ENCODE peak calls at places on chromosomes 6 and 20, in ten cellular contexts. S, E, U, Y, N, F, G, Z, A and P are unnamed samples.

GRCh38 chr20:4282550-4282949 is 267.2 kb upstream of the RNF24 start:
- DNase-seq in S (no peak), E (no peak), U (no peak), Y (no peak), N (no peak), F (no peak), G (no peak), Z (no peak), A (no peak), P (no peak)

GRCh38 chr20:31572042-31572700 is 32.9 kb upstream of the ID1 start:
- DNase-seq in S (no peak), E (no peak), U (no peak), Y (no peak), N (no peak), F (peak; percentile 69), G (no peak), Z (no peak), A (no peak), P (no peak)

GRCh38 chr6:32114853-32115252 is 5.7 kb upstream of the TNXB start:
- DNase-seq in S (no peak), E (peak; percentile 76), U (no peak), Y (no peak), N (no peak), F (no peak), G (no peak), Z (no peak), A (no peak), P (no peak)

GRCh38 chr20:36482044-36482473 is 59.3 kb upstream of the MYL9 start:
- DNase-seq in S (no peak), E (no peak), U (no peak), Y (peak; percentile 61), N (no peak), F (no peak), G (no peak), Z (peak; percentile 71), A (no peak), P (no peak)

GRCh38 chr6:45003400-45003799 is 324.7 kb upstream of the RUNX2 start:
- DNase-seq in S (no peak), E (no peak), U (no peak), Y (no peak), N (peak; percentile 5), F (no peak), G (no peak), Z (no peak), A (no peak), P (no peak)

GRCh38 chr20:48463096-48463710 is 364.6 kb downstream of the PREX1 start:
- DNase-seq in S (no peak), E (no peak), U (no peak), Y (no peak), N (no peak), F (no peak), G (no peak), Z (no peak), A (no peak), P (no peak)

GRCh38 chr20:22576733-22577514 is 7.4 kb downstream of the FOXA2 start:
- DNase-seq in S (no peak), E (no peak), U (no peak), Y (no peak), N (no peak), F (no peak), G (no peak), Z (no peak), A (no peak), P (no peak)

GRCh38 chr6:106444777-106445507 is 84.4 kb downstream of the CRYBG1 start:
- DNase-seq in S (no peak), E (peak; percentile 72), U (peak; percentile 45), Y (no peak), N (peak; percentile 51), F (peak; percentile 72), G (no peak), Z (no peak), A (peak; percentile 77), P (no peak)

GRCh38 chr6:118551063-118551672 is 3.1 kb downstream of the PLN start:
- DNase-seq in S (no peak), E (peak; percentile 73), U (peak; percentile 37), Y (no peak), N (no peak), F (peak; percentile 67), G (no peak), Z (no peak), A (peak; percentile 20), P (no peak)

GRCh38 chr6:160221423-160221822 is 37.2 kb downstream of the SLC22A2 start:
- DNase-seq in S (no peak), E (peak; percentile 9), U (no peak), Y (no peak), N (peak; percentile 28), F (peak; percentile 7), G (no peak), Z (no peak), A (no peak), P (no peak)

GRCh38 chr6:25359191-25359861 is 80.2 kb downstream of the CARMIL1 start:
- DNase-seq in S (no peak), E (peak; percentile 87), U (no peak), Y (no peak), N (no peak), F (peak; percentile 34), G (peak; percentile 48), Z (peak; percentile 28), A (no peak), P (no peak)

GRCh38 chr20:44212792-44213191 is 2.2 kb upstream of the OSER1 start:
- DNase-seq in S (no peak), E (peak; percentile 79), U (no peak), Y (no peak), N (no peak), F (no peak), G (no peak), Z (no peak), A (no peak), P (no peak)

GRCh38 chr6:71745525-71745924 is 140.8 kb upstream of the RIMS1 start:
- DNase-seq in S (no peak), E (no peak), U (no peak), Y (no peak), N (no peak), F (peak; percentile 12), G (no peak), Z (no peak), A (no peak), P (no peak)
- TF ChIP-seq CTCF in S (no peak), E (no peak), U (no peak), Y (no peak), N (no peak), F (no peak), G (no peak), Z (no peak), A (no peak), P (no peak)

GRCh38 chr6:36657265-36657664 is 21.2 kb upstream of the CDKN1A start:
- DNase-seq in S (no peak), E (no peak), U (no peak), Y (no peak), N (no peak), F (no peak), G (no peak), Z (no peak), A (no peak), P (no peak)
- TF ChIP-seq CTCF in S (no peak), E (no peak), U (peak; percentile 24), Y (no peak), N (no peak), F (no peak), G (no peak), Z (no peak), A (no peak), P (no peak)

GRCh38 chr6:150463852-150464251 is 95.0 kb downstream of the IYD start:
- DNase-seq in S (no peak), E (no peak), U (no peak), Y (no peak), N (no peak), F (no peak), G (no peak), Z (no peak), A (no peak), P (no peak)

GRCh38 chr6:150464966-150465365 is 96.2 kb downstream of the IYD start:
- DNase-seq in S (no peak), E (no peak), U (no peak), Y (no peak), N (no peak), F (no peak), G (no peak), Z (no peak), A (no peak), P (no peak)

GRCh38 chr6:150465610-150466009 is 96.8 kb downstream of the IYD start:
- DNase-seq in S (no peak), E (no peak), U (no peak), Y (no peak), N (no peak), F (no peak), G (no peak), Z (no peak), A (no peak), P (no peak)

GRCh38 chr6:150470131-150470530 is 101.3 kb downstream of the IYD start:
- DNase-seq in S (no peak), E (no peak), U (no peak), Y (no peak), N (no peak), F (no peak), G (no peak), Z (no peak), A (no peak), P (no peak)

DNA sequence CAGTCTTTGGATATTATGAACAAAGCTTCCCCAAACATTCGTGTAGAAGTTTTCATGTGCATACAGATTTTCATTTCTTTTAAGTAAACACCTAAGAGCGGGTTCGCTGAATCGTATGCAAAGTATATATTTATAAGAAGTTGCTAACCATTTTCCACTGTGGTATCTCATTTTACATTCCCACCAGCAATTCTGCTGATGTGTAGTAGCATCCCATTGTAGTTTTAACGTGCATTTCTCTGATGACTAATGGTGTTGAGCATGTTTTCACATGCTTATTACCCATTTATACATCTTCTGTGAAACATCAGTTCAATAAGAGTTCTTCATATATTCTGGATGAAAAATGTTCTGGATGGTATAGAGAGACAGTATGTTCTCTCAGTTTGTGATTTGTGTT is 97.4 kb downstream of the IYD start:
- DNase-seq in S (no peak), E (no peak), U (no peak), Y (no peak), N (no peak), F (no peak), G (no peak), Z (no peak), A (no peak), P (no peak)
- TF ChIP-seq CTCF in S (no peak), E (no peak), U (no peak), Y (no peak), N (no peak), F (no peak), G (no peak), Z (no peak), A (no peak), P (no peak)

DNA sequence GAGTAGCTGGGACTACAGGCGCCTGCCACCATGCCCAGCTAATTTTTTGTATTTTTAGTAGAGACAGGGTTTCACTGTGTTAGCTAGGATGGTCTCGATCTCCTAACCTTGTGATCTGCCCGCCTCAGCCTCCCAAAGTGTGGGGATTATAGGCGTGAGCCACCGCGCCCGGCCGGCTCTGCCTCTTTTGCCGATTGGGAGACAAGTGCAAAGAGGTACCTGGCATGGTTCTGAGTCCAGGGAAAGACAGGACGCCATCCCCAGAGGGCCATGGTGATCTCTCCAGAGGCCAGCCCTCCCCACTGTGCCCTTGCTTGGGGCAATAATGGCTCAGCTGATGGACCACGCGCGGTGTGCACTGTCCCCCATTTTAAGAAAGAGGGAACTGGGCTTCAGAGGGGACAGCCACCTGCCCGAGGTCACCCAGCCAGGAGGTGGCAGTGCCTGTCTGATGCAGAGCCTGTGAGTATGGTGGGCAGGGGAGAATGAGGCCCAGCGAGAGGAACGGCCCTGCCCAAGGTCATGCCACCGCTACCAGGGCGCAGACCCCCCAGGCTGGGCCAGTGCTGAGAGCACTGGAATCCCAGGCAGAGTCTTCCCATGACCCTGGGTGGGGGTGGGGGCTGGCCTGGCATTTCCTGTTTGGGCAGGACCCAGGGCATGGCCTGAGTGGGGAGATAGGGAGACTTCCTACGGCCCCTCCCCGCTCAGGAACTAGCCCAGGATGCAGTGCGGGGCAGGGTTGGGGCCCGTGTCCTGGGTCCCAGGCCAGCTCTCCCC is 61.0 kb downstream of the SNAI1 start:
- DNase-seq in S (no peak), E (no peak), U (no peak), Y (no peak), N (no peak), F (no peak), G (no peak), Z (no peak), A (no peak), P (no peak)
- TF ChIP-seq CTCF in S (no peak), E (no peak), U (no peak), Y (no peak), N (no peak), F (no peak), G (no peak), Z (no peak), A (no peak), P (no peak)